ENCODE peak calls at places on chromosomes 2 and 18, in six cellular contexts. One of them, this sample, is unnamed.

GRCh38 chr2:2646312-2647051 is 315.4 kb upstream of the MYT1L start:
- DNase-seq in activated naive CD8-positive, alpha-beta T cell treated with anti-CD3 and anti-CD28 coated beads, Interleukin-2, amount 50 U/mL, for 24 hours: peak; percentile 39
- DNase-seq in HEK293T: no peak
- DNase-seq in cardiac muscle cell: peak; percentile 79
- DNase-seq in amniotic stem cell: no peak
- DNase-seq in AG09309: no peak
- DNase-seq in this sample: no peak

GRCh38 chr2:62112192-62112591 is 83.7 kb upstream of the B3GNT2 start:
- DNase-seq in activated naive CD8-positive, alpha-beta T cell treated with anti-CD3 and anti-CD28 coated beads, Interleukin-2, amount 50 U/mL, for 24 hours: no peak
- DNase-seq in HEK293T: no peak
- DNase-seq in cardiac muscle cell: no peak
- DNase-seq in amniotic stem cell: no peak
- DNase-seq in AG09309: peak; percentile 13
- DNase-seq in this sample: no peak

GRCh38 chr18:38552729-38553411 is 987.3 kb upstream of the CELF4 start:
- DNase-seq in activated naive CD8-positive, alpha-beta T cell treated with anti-CD3 and anti-CD28 coated beads, Interleukin-2, amount 50 U/mL, for 24 hours: no peak
- DNase-seq in HEK293T: no peak
- DNase-seq in cardiac muscle cell: no peak
- DNase-seq in amniotic stem cell: no peak
- DNase-seq in AG09309: no peak
- DNase-seq in this sample: no peak

GRCh38 chr2:84539729-84540128 is 23.4 kb downstream of the DNAH6 start:
- DNase-seq in activated naive CD8-positive, alpha-beta T cell treated with anti-CD3 and anti-CD28 coated beads, Interleukin-2, amount 50 U/mL, for 24 hours: no peak
- DNase-seq in HEK293T: no peak
- DNase-seq in cardiac muscle cell: no peak
- DNase-seq in amniotic stem cell: no peak
- DNase-seq in AG09309: no peak
- DNase-seq in this sample: no peak

GRCh38 chr2:157777425-157777824 is 98.7 kb downstream of the ACVR1 start:
- DNase-seq in activated naive CD8-positive, alpha-beta T cell treated with anti-CD3 and anti-CD28 coated beads, Interleukin-2, amount 50 U/mL, for 24 hours: peak; percentile 48
- DNase-seq in HEK293T: peak; percentile 30
- DNase-seq in cardiac muscle cell: peak; percentile 45
- DNase-seq in amniotic stem cell: no peak
- DNase-seq in AG09309: peak; percentile 11
- DNase-seq in this sample: peak; percentile 27

GRCh38 chr2:71742953-71743601 is 289.7 kb downstream of the DYSF start:
- DNase-seq in activated naive CD8-positive, alpha-beta T cell treated with anti-CD3 and anti-CD28 coated beads, Interleukin-2, amount 50 U/mL, for 24 hours: no peak
- DNase-seq in HEK293T: peak; percentile 20
- DNase-seq in cardiac muscle cell: no peak
- DNase-seq in amniotic stem cell: peak; percentile 74
- DNase-seq in AG09309: peak; percentile 84
- DNase-seq in this sample: peak; percentile 18

GRCh38 chr2:71662665-71663394 is 209.5 kb downstream of the DYSF start:
- DNase-seq in activated naive CD8-positive, alpha-beta T cell treated with anti-CD3 and anti-CD28 coated beads, Interleukin-2, amount 50 U/mL, for 24 hours: no peak
- DNase-seq in HEK293T: no peak
- DNase-seq in cardiac muscle cell: no peak
- DNase-seq in amniotic stem cell: no peak
- DNase-seq in AG09309: no peak
- DNase-seq in this sample: no peak

GRCh38 chr2:137333386-137333972 is 568.1 kb downstream of the THSD7B start:
- DNase-seq in activated naive CD8-positive, alpha-beta T cell treated with anti-CD3 and anti-CD28 coated beads, Interleukin-2, amount 50 U/mL, for 24 hours: no peak
- DNase-seq in HEK293T: no peak
- DNase-seq in cardiac muscle cell: no peak
- DNase-seq in amniotic stem cell: no peak
- DNase-seq in AG09309: no peak
- DNase-seq in this sample: no peak

GRCh38 chr2:152486048-152486736 is 151.2 kb downstream of the FMNL2 start:
- DNase-seq in activated naive CD8-positive, alpha-beta T cell treated with anti-CD3 and anti-CD28 coated beads, Interleukin-2, amount 50 U/mL, for 24 hours: no peak
- DNase-seq in HEK293T: no peak
- DNase-seq in cardiac muscle cell: no peak
- DNase-seq in amniotic stem cell: no peak
- DNase-seq in AG09309: no peak
- DNase-seq in this sample: no peak

GRCh38 chr18:22552899-22553460 is 135.3 kb upstream of the CTAGE1 start:
- DNase-seq in activated naive CD8-positive, alpha-beta T cell treated with anti-CD3 and anti-CD28 coated beads, Interleukin-2, amount 50 U/mL, for 24 hours: no peak
- DNase-seq in HEK293T: no peak
- DNase-seq in cardiac muscle cell: no peak
- DNase-seq in amniotic stem cell: no peak
- DNase-seq in AG09309: no peak
- DNase-seq in this sample: no peak

GRCh38 chr2:226256237-226256636 is 543.4 kb downstream of the IRS1 start:
- DNase-seq in activated naive CD8-positive, alpha-beta T cell treated with anti-CD3 and anti-CD28 coated beads, Interleukin-2, amount 50 U/mL, for 24 hours: no peak
- DNase-seq in HEK293T: no peak
- DNase-seq in cardiac muscle cell: no peak
- DNase-seq in amniotic stem cell: no peak
- DNase-seq in AG09309: peak; percentile 25
- DNase-seq in this sample: no peak

GRCh38 chr2:200156140-200156858 is 150.2 kb upstream of the SPATS2L start:
- DNase-seq in activated naive CD8-positive, alpha-beta T cell treated with anti-CD3 and anti-CD28 coated beads, Interleukin-2, amount 50 U/mL, for 24 hours: no peak
- DNase-seq in HEK293T: no peak
- DNase-seq in cardiac muscle cell: no peak
- DNase-seq in amniotic stem cell: peak; percentile 56
- DNase-seq in AG09309: peak; percentile 52
- DNase-seq in this sample: peak; percentile 61

This sample was measured in brain pericyte.